ENCODE peak calls at places on chromosomes 11 and 22, in five cellular contexts. F is upper lobe of right lung, Z is adrenal gland, T is right lobe of liver, S is thyroid gland. N is an unnamed sample. For H3K36me3, the result is how much of the 10 kb centered on the place peaks cover.

GRCh38 chr11:130679247-130679646 is 230.8 kb downstream of the ADAMTS15 start:
- DNase-seq in F (no peak), Z (no peak), T (no peak), S (no peak), N (no peak)

GRCh38 chr22:28030442-28030841 is 111.4 kb upstream of the PITPNB start:
- DNase-seq in F (no peak), Z (no peak), T (no peak), S (no peak), N (no peak)

GRCh38 chr11:17611503-17612220 is 64.6 kb downstream of the OTOG start:
- DNase-seq in F (peak), Z (no peak), T (no peak), S (no peak), N (no peak)

GRCh38 chr22:46001426-46002106 is 24.6 kb upstream of the WNT7B start:
- DNase-seq in F (peak), Z (peak), T (no peak), S (peak), N (no peak)

GRCh38 chr11:2348986-2349385 is 28.1 kb upstream of the CD81 start:
- DNase-seq in F (no peak), Z (peak), T (no peak), S (no peak), N (no peak)

GRCh38 chr11:45100338-45100737 is 46.1 kb upstream of the PRDM11 start:
- DNase-seq in F (no peak), Z (no peak), T (no peak), S (no peak), N (no peak)

GRCh38 chr11:34721646-34722045 is 100.8 kb downstream of the EHF start:
- DNase-seq in F (no peak), Z (no peak), T (no peak), S (no peak), N (no peak)

GRCh38 chr22:19958083-19959042 is 16.7 kb upstream of the TXNRD2 start:
- DNase-seq in F (no peak), Z (peak), T (no peak), S (peak), N (no peak)

GRCh38 chr11:89456681-89457080 is 34.5 kb downstream of the NOX4 start:
- DNase-seq in F (no peak), Z (no peak), T (no peak), S (no peak), N (no peak)

DNA sequence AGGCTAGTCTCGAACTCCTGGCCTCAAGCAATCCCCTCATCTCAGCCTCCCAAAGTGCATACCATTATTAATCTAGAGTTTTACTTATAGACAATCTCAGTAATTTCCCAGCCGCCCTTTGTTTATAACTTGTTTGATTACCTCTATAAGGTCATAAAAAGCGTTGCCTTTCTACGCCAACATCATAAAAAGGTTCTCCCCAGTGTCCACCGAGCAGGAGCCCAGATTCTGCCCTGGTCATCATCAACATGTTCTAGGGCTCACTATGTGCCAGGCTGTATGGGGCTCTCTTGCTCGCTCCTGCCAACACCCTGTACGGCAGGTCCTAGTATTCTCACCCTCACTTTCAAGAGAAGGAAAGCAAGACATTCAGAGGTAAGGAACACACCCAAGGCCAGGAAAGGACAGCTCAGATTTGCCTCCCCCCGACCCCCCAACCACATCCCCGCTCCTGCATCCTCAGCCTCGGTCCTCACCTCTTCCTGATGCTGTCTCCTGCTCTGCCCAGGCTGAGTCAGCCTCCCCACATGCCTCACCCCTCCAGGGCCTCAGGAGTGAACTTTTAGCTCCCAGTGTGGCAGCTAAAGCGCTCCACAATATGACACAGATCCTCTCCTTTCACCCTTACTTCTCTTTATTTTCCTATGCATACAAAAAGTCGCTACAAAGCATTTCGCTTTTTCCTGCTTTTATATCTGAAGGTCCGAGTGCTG is 14.3 kb downstream of the ARFGAP3 start:
- DNase-seq in F (no peak), Z (peak), T (peak), S (no peak), N (no peak)
- H3K36me3 ChIP-seq in F (half or more), Z (under half), T (under half), S (under half), N (under half)

GRCh38 chr11:30526558-30526957 is 59.6 kb downstream of the MPPED2 start:
- DNase-seq in F (no peak), Z (no peak), T (no peak), S (no peak), N (no peak)

GRCh38 chr11:30533445-30533947 is 52.7 kb downstream of the MPPED2 start:
- DNase-seq in F (no peak), Z (no peak), T (no peak), S (no peak), N (no peak)

GRCh38 chr11:30522825-30523224 is 63.3 kb downstream of the MPPED2 start:
- DNase-seq in F (no peak), Z (no peak), T (no peak), S (no peak), N (no peak)

GRCh38 chr11:30527566-30527965 is 58.6 kb downstream of the MPPED2 start:
- DNase-seq in F (no peak), Z (no peak), T (no peak), S (peak), N (no peak)
- H3K36me3 ChIP-seq in F (under half), Z (under half), T (under half), S (under half), N (under half)

DNA sequence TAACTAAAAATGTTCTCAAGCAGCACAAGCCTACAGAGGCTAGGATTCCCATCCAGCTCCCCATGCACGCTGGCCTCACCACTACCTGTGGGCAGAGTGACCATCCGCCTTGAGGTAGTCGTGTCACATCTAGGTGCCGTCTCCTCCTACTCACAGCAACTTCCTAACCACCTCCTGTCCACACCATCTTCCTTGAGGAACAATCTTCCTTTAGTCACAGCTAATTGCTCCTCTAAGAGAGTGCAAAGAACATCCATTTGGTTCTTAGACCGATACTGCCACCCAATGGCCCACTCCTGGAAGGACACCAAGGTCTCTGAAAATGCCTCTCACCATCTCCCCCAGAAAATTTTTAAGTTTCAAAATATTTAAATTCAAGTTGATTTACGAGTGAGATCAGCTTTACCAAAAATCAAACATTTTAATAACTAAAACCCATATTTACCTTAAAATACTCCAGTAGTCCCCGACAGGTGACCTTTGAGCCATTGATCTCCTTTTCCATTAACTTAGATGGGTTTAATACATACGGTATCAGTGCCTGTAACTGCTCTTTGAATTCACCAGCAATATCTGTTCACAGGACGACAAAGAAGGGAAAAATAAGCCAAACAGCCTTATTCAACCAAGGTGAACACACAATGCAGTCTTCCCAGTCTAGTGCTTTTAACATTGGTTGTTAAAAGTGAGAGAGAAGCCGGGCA is 21.7 kb upstream of the PLAAT3 start:
- DNase-seq in F (no peak), Z (peak), T (no peak), S (peak), N (peak)
- H3K36me3 ChIP-seq in F (half or more), Z (under half), T (under half), S (under half), N (under half)

DNA sequence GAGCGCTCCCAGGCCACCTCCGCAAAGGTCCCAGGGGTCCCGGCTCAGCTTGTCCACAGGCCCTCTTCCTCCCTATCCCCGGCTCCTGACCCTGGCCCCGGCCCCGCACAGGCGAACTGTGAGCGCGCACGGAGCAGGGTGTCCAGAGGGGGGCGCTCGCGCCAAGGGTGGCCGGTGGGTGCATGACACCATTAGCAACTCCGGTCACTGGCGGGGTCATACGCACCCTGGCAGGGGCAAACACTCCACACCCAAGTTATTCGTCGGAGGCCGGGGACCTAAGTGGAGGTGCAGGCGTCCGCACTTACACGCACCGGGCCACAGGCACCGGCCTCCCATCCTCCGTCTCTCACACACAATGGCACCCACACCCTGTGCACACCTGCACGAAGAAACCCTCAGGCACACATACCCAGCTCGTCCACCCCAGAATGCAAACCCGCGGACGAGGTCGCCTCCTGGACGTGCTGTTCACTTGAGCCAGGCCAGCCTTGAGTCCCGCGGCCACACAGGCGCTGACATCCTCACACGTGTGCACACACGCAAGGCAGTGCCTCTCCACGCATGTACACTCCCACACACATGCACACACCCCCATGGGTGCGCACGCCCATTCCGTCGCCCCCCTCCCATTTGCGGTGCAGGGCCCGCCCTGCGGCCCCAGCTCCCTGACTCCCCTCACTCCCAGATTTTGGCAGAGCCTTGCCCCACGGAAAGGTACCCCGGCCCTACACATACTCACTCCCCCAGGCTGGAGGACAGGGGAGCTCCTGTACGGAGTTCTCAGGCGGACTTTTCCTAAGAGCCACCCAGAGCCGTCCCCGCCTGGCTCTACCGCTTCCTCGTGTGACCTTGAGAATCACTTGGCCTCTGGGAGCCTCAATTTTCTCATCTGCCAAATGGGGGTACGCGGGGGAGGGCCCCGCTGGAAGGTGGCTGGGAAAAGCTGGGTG is at the start of gene RASGRP2:
- DNase-seq in F (peak), Z (peak), T (peak), S (peak), N (no peak)
- H3K36me3 ChIP-seq in F (under half), Z (under half), T (under half), S (under half), N (under half)